ENCODE peak calls at places on chromosomes 11 and 22, in eight cellular contexts. V, E, T, N, L, U, W and B are unnamed samples.

GRCh38 chr11:95592455-95592854 is 197.1 kb downstream of the FAM76B start:
- DNase-seq in V (no peak), E (no peak), T (no peak), N (no peak), L (no peak), U (no peak), W (peak; percentile 15), B (no peak)

GRCh38 chr11:79285756-79286155 is 155.1 kb downstream of the TENM4 start:
- DNase-seq in V (no peak), E (no peak), T (no peak), N (no peak), L (no peak), U (no peak), W (no peak), B (no peak)

GRCh38 chr11:73221996-73222395 is 3.9 kb downstream of the P2RY2 start:
- DNase-seq in V (no peak), E (no peak), T (no peak), N (no peak), L (no peak), U (no peak), W (no peak), B (no peak)

GRCh38 chr11:76629133-76629852 is 41.3 kb downstream of the LRRC32 start:
- DNase-seq in V (peak; percentile 81), E (peak; percentile 51), T (no peak), N (peak; percentile 77), L (peak; percentile 34), U (no peak), W (peak; percentile 38), B (peak; percentile 43)

GRCh38 chr11:121449626-121450025 is 2.5 kb upstream of the SORL1 start:
- DNase-seq in V (no peak), E (peak; percentile 89), T (no peak), N (no peak), L (no peak), U (no peak), W (no peak), B (no peak)

GRCh38 chr11:130247289-130247688 is 67.4 kb downstream of the ZBTB44 start:
- DNase-seq in V (no peak), E (no peak), T (no peak), N (no peak), L (no peak), U (no peak), W (no peak), B (no peak)

GRCh38 chr11:67345247-67345948 is 7.9 kb downstream of the POLD4 start:
- DNase-seq in V (no peak), E (no peak), T (no peak), N (no peak), L (no peak), U (peak; percentile 64), W (no peak), B (no peak)

GRCh38 chr22:20805972-20806471 is 32.1 kb downstream of the SERPIND1 start:
- DNase-seq in V (no peak), E (no peak), T (no peak), N (no peak), L (no peak), U (no peak), W (no peak), B (no peak)

GRCh38 chr11:114153224-114153623 is 93.7 kb downstream of the ZBTB16 start:
- DNase-seq in V (no peak), E (no peak), T (no peak), N (no peak), L (no peak), U (no peak), W (no peak), B (no peak)

GRCh38 chr22:29780781-29781676 is 13.9 kb downstream of the UQCR10 start:
- DNase-seq in V (no peak), E (no peak), T (no peak), N (no peak), L (no peak), U (peak; percentile 76), W (no peak), B (peak; percentile 80)

GRCh38 chr11:7469351-7469865 is 15.9 kb upstream of the OLFML1 start:
- DNase-seq in V (no peak), E (no peak), T (no peak), N (no peak), L (no peak), U (no peak), W (no peak), B (no peak)

GRCh38 chr11:58564226-58564625 is 11.4 kb downstream of the LPXN start:
- DNase-seq in V (no peak), E (no peak), T (no peak), N (no peak), L (no peak), U (no peak), W (no peak), B (no peak)

GRCh38 chr11:113267536-113267935 is 46.8 kb upstream of the TTC12 start:
- DNase-seq in V (no peak), E (no peak), T (no peak), N (no peak), L (no peak), U (no peak), W (no peak), B (no peak)

GRCh38 chr11:1529774-1530173 is 42.3 kb downstream of the DUSP8 start:
- DNase-seq in V (no peak), E (no peak), T (no peak), N (no peak), L (no peak), U (no peak), W (no peak), B (no peak)

GRCh38 chr11:120539681-120540369 is 28.3 kb downstream of the GRIK4 start:
- DNase-seq in V (no peak), E (no peak), T (no peak), N (no peak), L (no peak), U (peak; percentile 82), W (no peak), B (peak; percentile 36)

DNA sequence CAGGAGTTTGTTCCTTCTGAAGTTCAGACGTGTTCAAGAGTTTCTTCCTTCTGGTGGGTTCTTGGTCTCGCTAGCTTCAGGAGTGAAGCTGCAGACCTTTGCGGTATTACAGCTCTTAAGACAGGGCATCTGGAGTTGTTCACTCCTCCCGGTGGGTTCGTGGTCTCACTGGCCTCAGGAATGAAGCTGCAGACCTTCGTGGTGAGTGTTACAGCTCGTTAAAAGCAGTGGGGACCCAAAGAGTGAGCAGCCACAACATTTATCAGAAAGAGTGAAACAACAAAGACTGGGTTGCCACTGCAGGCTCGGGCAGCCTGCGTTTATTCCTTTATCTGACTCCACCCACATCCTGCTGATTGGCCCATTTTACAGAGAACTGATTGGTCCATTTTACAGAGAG is 373.1 kb downstream of the ETS1 start:
- DNase-seq in V (no peak), E (no peak), T (no peak), N (no peak), L (no peak), U (no peak), W (no peak), B (no peak)
- H3K4me3 ChIP-seq in V (no peak overlapping the region), E (no peak overlapping the region), T (no peak overlapping the region), N (no peak overlapping the region), L (no peak overlapping the region), U (no peak overlapping the region), W (no peak overlapping the region), B (no peak overlapping the region)

DNA sequence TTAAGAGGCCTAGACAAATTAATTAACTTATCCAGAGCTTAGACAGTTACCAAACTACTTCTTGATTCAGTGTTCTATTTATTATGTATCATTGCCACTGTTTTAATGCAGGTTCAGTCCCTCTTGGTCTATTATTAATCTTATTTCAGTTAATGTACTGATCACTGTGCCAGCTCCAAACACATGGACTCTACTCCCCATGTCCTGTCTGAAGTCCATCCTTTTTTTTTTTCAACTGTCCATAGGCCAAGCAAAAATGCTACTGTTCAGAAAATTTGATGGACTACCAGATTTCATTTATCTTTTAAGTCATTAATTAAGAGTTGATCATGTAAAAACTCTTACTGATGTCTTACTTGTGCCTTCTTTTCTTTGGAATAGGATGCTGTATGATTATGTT is 11.9 kb downstream of the POLD3 start:
- DNase-seq in V (no peak), E (no peak), T (no peak), N (no peak), L (no peak), U (no peak), W (no peak), B (no peak)
- H3K36me3 ChIP-seq in V (peaks cover 4% of the 10 kb centered on the region), E (peaks cover 25% of the 10 kb centered on the region), T (peaks cover 4% of the 10 kb centered on the region), N (peaks cover 26% of the 10 kb centered on the region), L (no peaks in the 10 kb centered on the region), U (peaks cover 4% of the 10 kb centered on the region), W (peaks cover 19% of the 10 kb centered on the region), B (no peaks in the 10 kb centered on the region)

GRCh38 chr11:32427616-32427934 is 7.8 kb downstream of the WT1 start:
- DNase-seq in V (no peak), E (no peak), T (no peak), N (no peak), L (no peak), U (no peak), W (no peak), B (no peak)
- H3K4me3 ChIP-seq in V (no peak overlapping the region), E (no peak overlapping the region), T (no peak overlapping the region), N (no peak overlapping the region), L (no peak overlapping the region), U (no peak overlapping the region), W (peak overlapping the region; percentile 56), B (no peak overlapping the region)

DNA sequence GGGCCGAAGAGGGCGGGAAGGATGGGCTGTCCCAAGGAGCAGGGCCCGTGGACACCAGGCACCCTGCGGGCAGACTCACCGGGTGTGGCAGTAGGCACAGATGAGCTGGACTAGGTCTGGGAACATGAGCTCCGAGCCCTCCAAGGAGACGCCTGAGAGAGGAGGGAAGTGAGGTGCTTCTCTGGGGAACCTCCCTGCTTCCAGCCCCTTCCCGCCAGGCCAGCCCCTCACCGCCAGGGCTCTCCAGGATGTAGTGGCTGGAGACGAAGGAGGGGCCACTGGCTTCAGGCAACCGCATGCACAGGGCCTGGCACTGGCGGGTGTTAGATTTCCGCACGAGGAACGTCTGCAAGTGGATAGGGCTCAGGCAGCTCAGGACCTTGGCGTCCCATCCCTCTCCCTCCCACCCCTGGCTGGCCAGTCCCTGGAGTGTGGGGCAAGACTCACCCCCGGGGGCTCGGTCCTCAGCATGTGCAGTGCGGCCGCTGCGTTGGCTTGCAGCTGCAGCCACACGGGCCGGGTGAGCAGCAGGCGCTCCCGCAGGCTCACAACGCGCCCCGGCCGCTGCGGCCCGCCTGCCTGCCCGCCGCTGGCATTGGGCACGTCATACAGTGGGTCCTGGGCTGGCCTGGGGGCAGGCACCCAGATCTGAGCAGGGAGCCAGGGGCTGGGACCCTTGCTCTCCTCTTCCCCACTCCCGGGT is 552 bp downstream of the RIN1 start:
- DNase-seq in V (peak; percentile 82), E (no peak), T (peak; percentile 42), N (no peak), L (peak; percentile 47), U (peak; percentile 50), W (no peak), B (peak; percentile 11)
- H3K36me3 ChIP-seq in V (peaks cover 8% of the 10 kb centered on the region), E (no peaks in the 10 kb centered on the region), T (peaks cover 18% of the 10 kb centered on the region), N (peaks cover 24% of the 10 kb centered on the region), L (no peaks in the 10 kb centered on the region), U (peaks cover 18% of the 10 kb centered on the region), W (peaks cover 49% of the 10 kb centered on the region), B (peaks cover 48% of the 10 kb centered on the region)